ENCODE peak calls at places on chromosomes 16 and 17, in eight cellular contexts. O, X, Z, T, C, F, N and H are unnamed samples.

GRCh38 chr16:22171953-22172352 is 9.6 kb downstream of the SDR42E2 start:
- DNase-seq in N (no peak), T (no peak), Z (no peak), C (no peak), O (no peak), F (no peak), X (no peak), H (no peak)

GRCh38 chr17:78905111-78905510 is 2.1 kb upstream of the CEP295NL start:
- DNase-seq in N (no peak), F (no peak), Z (no peak), C (no peak), O (no peak), T (no peak), X (no peak), H (no peak)

GRCh38 chr17:76382803-76383644 is 1.4 kb upstream of the SPHK1 start:
- DNase-seq in O (peak), F (peak), N (peak), Z (no peak), C (peak), T (peak), X (peak), H (no peak)

GRCh38 chr16:7513429-7513828 is 180.8 kb downstream of the RBFOX1 start:
- DNase-seq in C (no peak), Z (no peak), O (peak), N (no peak), T (no peak), X (no peak), F (no peak), H (no peak)

GRCh38 chr16:48041861-48042435 is 113.8 kb downstream of the ABCC12 start:
- DNase-seq in C (no peak), Z (no peak), N (no peak), O (no peak), X (no peak), F (peak), T (no peak), H (no peak)

GRCh38 chr16:8572919-8573724 is 17.2 kb downstream of the TMEM114 start:
- DNase-seq in O (no peak), T (no peak), Z (no peak), X (no peak), N (no peak), C (peak), F (peak), H (no peak)

GRCh38 chr16:11315499-11315898 is 29.8 kb upstream of the RMI2 start:
- DNase-seq in O (no peak), Z (no peak), C (no peak), N (no peak), F (no peak), T (no peak), X (no peak), H (no peak)

GRCh38 chr17:8963665-8964258 is 1.7 kb downstream of the PIK3R5 start:
- DNase-seq in F (no peak), X (no peak), N (no peak), C (no peak), Z (no peak), O (no peak), T (no peak), H (peak)

GRCh38 chr16:1706386-1707192 is 594 bp downstream of the MAPK8IP3 start:
- DNase-seq in C (no peak), Z (no peak), N (no peak), F (no peak), T (no peak), X (no peak), O (peak), H (no peak)

GRCh38 chr16:15798671-15799070 is 58.2 kb downstream of the MYH11 start:
- DNase-seq in N (peak), X (no peak), Z (no peak), F (no peak), T (no peak), C (no peak), O (no peak), H (no peak)

GRCh38 chr16:27374231-27374793 is 27.7 kb upstream of the IL21R start:
- DNase-seq in T (no peak), O (no peak), N (no peak), X (no peak), F (no peak), Z (no peak), C (no peak), H (no peak)

GRCh38 chr17:79003661-79004411 is 5.7 kb downstream of the CANT1 start:
- DNase-seq in X (no peak), O (no peak), C (no peak), T (no peak), Z (no peak), N (peak), F (no peak), H (no peak)

GRCh38 chr16:80260906-80261311 is 279.9 kb upstream of the DYNLRB2 start:
- DNase-seq in F (no peak), Z (no peak), X (no peak), T (no peak), C (no peak), N (peak), O (no peak), H (no peak)